ENCODE peak calls at places on chromosomes 3 and 15, in four cellular contexts. One of them, this sample, is unnamed.

GRCh38 chr3:189275182-189275581 is 103.4 kb downstream of the TPRG1 start:
- DNase-seq in esophagus squamous epithelium: no peak
- DNase-seq in fibroblast of lung: no peak
- DNase-seq in adrenal gland: no peak
- DNase-seq in this sample: no peak

GRCh38 chr3:106610362-106610997 is 741.7 kb upstream of the CBLB start:
- DNase-seq in esophagus squamous epithelium: no peak
- DNase-seq in fibroblast of lung: peak; percentile 34
- DNase-seq in adrenal gland: no peak
- DNase-seq in this sample: no peak

GRCh38 chr15:99564221-99565030 is 1.4 kb upstream of the MEF2A start:
- DNase-seq in esophagus squamous epithelium: no peak
- DNase-seq in fibroblast of lung: peak; percentile 27
- DNase-seq in adrenal gland: peak; percentile 78
- DNase-seq in this sample: no peak

GRCh38 chr3:45479627-45480026 is 91.3 kb downstream of the LARS2 start:
- DNase-seq in esophagus squamous epithelium: no peak
- DNase-seq in fibroblast of lung: peak; percentile 33
- DNase-seq in adrenal gland: no peak
- DNase-seq in this sample: no peak

GRCh38 chr3:44467241-44467640 is 10.2 kb downstream of the ZNF445 start:
- DNase-seq in esophagus squamous epithelium: no peak
- DNase-seq in fibroblast of lung: no peak
- DNase-seq in adrenal gland: no peak
- DNase-seq in this sample: no peak

GRCh38 chr3:191330309-191330712 is at the start of gene UTS2B:
- DNase-seq in esophagus squamous epithelium: no peak
- DNase-seq in fibroblast of lung: peak; percentile 83
- DNase-seq in adrenal gland: no peak
- DNase-seq in this sample: no peak

GRCh38 chr3:126447456-126448106 is 28.1 kb downstream of the ZXDC start:
- DNase-seq in esophagus squamous epithelium: no peak
- DNase-seq in fibroblast of lung: peak; percentile 51
- DNase-seq in adrenal gland: peak; percentile 44
- DNase-seq in this sample: no peak

GRCh38 chr3:171175840-171176239 is 149.3 kb upstream of the SLC2A2 start:
- DNase-seq in esophagus squamous epithelium: no peak
- DNase-seq in fibroblast of lung: peak; percentile 78
- DNase-seq in adrenal gland: no peak
- DNase-seq in this sample: no peak

GRCh38 chr15:70491183-70491621 is 272.2 kb downstream of the UACA start:
- DNase-seq in esophagus squamous epithelium: no peak
- DNase-seq in fibroblast of lung: peak; percentile 50
- DNase-seq in adrenal gland: no peak
- DNase-seq in this sample: no peak

GRCh38 chr3:55718475-55718874 is 231.4 kb upstream of the WNT5A start:
- DNase-seq in esophagus squamous epithelium: no peak
- DNase-seq in fibroblast of lung: peak; percentile 12
- DNase-seq in adrenal gland: no peak
- DNase-seq in this sample: no peak

GRCh38 chr15:48331796-48332641 is 790 bp downstream of the DUT start:
- DNase-seq in esophagus squamous epithelium: peak; percentile 55
- DNase-seq in fibroblast of lung: no peak
- DNase-seq in adrenal gland: peak; percentile 69
- DNase-seq in this sample: peak; percentile 59

GRCh38 chr3:157097198-157097597 is 62.7 kb downstream of the CCNL1 start:
- DNase-seq in esophagus squamous epithelium: no peak
- DNase-seq in fibroblast of lung: no peak
- DNase-seq in adrenal gland: peak; percentile 54
- DNase-seq in this sample: no peak

GRCh38 chr3:58434990-58435389 is 1.4 kb upstream of the PDHB start:
- DNase-seq in esophagus squamous epithelium: no peak
- DNase-seq in fibroblast of lung: peak; percentile 57
- DNase-seq in adrenal gland: no peak
- DNase-seq in this sample: no peak

GRCh38 chr15:89839424-89839823 is 24.8 kb upstream of the ANPEP start:
- DNase-seq in esophagus squamous epithelium: no peak
- DNase-seq in fibroblast of lung: no peak
- DNase-seq in adrenal gland: no peak
- DNase-seq in this sample: no peak

GRCh38 chr3:88005066-88005465 is 53.7 kb downstream of the CGGBP1 start:
- DNase-seq in esophagus squamous epithelium: no peak
- DNase-seq in fibroblast of lung: peak; percentile 58
- DNase-seq in adrenal gland: no peak
- DNase-seq in this sample: no peak

GRCh38 chr15:35055416-35056105 is 29.5 kb downstream of the NANOGP8 start:
- DNase-seq in esophagus squamous epithelium: no peak
- DNase-seq in fibroblast of lung: no peak
- DNase-seq in adrenal gland: no peak
- DNase-seq in this sample: no peak

GRCh38 chr3:22887664-22888291 is 315.3 kb upstream of the UBE2E2 start:
- DNase-seq in esophagus squamous epithelium: no peak
- DNase-seq in fibroblast of lung: peak; percentile 61
- DNase-seq in adrenal gland: peak; percentile 54
- DNase-seq in this sample: no peak

GRCh38 chr3:138009476-138010272 is at the start of gene CLDN18:
- DNase-seq in esophagus squamous epithelium: no peak
- DNase-seq in fibroblast of lung: no peak
- DNase-seq in adrenal gland: no peak
- DNase-seq in this sample: no peak

GRCh38 chr3:52086939-52087675 is 30.7 kb upstream of the DUSP7 start:
- DNase-seq in esophagus squamous epithelium: no peak
- DNase-seq in fibroblast of lung: no peak
- DNase-seq in adrenal gland: no peak
- DNase-seq in this sample: no peak

GRCh38 chr15:58269455-58270414 is 131.6 kb downstream of the AQP9 start:
- DNase-seq in esophagus squamous epithelium: no peak
- DNase-seq in fibroblast of lung: peak; percentile 74
- DNase-seq in adrenal gland: no peak
- DNase-seq in this sample: peak; percentile 17

GRCh38 chr3:17494117-17494809 is 248.2 kb downstream of the TBC1D5 start:
- DNase-seq in esophagus squamous epithelium: no peak
- DNase-seq in fibroblast of lung: no peak
- DNase-seq in adrenal gland: no peak
- DNase-seq in this sample: no peak

GRCh38 chr15:40155270-40155910 is 5.5 kb upstream of the BUB1B start:
- DNase-seq in esophagus squamous epithelium: no peak
- DNase-seq in fibroblast of lung: no peak
- DNase-seq in adrenal gland: no peak
- DNase-seq in this sample: no peak

GRCh38 chr3:185797993-185798830 is 26.6 kb downstream of the IGF2BP2 start:
- DNase-seq in esophagus squamous epithelium: no peak
- DNase-seq in fibroblast of lung: no peak
- DNase-seq in adrenal gland: no peak
- DNase-seq in this sample: no peak

GRCh38 chr3:111714305-111714704 is 119.2 kb upstream of the ZBED2 start:
- DNase-seq in esophagus squamous epithelium: no peak
- DNase-seq in fibroblast of lung: no peak
- DNase-seq in adrenal gland: no peak
- DNase-seq in this sample: no peak

DNA sequence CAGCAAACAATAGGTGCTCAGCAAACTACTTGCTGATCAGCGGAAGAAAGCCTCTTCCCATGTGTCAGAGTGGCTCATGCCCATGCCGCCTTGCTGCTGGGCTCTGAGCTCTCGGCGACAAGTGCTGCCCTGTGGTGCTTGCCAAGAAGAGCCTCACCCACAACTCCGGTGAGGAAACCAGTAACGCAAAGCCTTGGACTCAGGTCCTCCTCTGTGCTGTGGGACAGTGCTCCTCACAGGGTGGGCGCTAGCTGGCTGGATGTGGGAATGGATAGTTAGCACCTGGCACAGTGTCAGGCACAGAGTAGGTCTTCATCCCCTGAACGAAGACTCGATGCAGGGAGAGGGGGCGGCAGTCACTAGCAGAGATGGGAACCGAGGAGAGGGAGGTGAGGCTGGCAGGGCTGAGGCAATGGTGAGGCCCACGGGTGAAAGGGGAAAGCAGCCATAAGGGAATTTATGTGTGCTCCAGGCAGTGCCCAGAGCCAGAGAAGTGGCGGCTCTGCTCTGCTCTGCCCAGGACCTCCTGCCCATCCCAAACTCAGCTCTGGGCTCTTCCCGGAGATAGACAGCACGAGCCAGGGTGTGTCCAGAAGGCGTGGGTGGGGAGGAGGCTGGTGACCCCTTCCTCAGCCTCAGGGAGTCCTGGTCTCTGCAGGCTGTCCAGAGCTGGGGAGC is 55.7 kb downstream of the IQSEC1 start:
- DNase-seq in esophagus squamous epithelium: no peak
- DNase-seq in fibroblast of lung: no peak
- DNase-seq in adrenal gland: no peak
- DNase-seq in this sample: no peak
- H3K4me1 ChIP-seq in esophagus squamous epithelium: peaks cover 68% of the 10 kb centered on the region
- H3K4me1 ChIP-seq in fibroblast of lung: peaks cover 10% of the 10 kb centered on the region
- H3K4me1 ChIP-seq in adrenal gland: peaks cover 70% of the 10 kb centered on the region
- H3K4me1 ChIP-seq in this sample: peaks cover 46% of the 10 kb centered on the region

GRCh38 chr3:144241381-144241780 is 269.8 kb downstream of the DIPK2A start:
- DNase-seq in esophagus squamous epithelium: no peak
- DNase-seq in fibroblast of lung: no peak
- DNase-seq in adrenal gland: no peak
- DNase-seq in this sample: no peak

GRCh38 chr3:144242797-144243196 is 271.2 kb downstream of the DIPK2A start:
- DNase-seq in esophagus squamous epithelium: no peak
- DNase-seq in fibroblast of lung: no peak
- DNase-seq in adrenal gland: no peak
- DNase-seq in this sample: no peak

GRCh38 chr3:144235489-144235888 is 263.9 kb downstream of the DIPK2A start:
- DNase-seq in esophagus squamous epithelium: no peak
- DNase-seq in fibroblast of lung: no peak
- DNase-seq in adrenal gland: no peak
- DNase-seq in this sample: no peak

DNA sequence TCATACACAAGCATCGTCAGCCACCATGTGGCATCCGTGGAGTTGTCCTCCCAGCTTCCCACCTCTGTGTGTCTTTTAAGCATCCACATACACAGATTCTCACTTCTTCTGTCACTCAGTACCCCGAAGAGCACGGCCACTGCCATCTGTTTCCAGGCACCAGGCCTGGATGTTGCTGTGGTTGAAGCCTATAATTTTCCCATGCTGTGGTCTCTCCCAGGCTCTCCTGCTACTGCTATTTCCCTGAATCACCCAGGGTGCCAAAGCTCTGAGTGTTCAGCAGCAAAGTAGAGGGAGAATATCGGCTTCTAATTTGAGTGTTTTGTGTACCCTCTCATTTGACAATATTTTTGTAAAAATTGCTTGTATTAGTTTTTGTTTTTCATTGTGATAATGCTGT is 265.7 kb downstream of the DIPK2A start:
- DNase-seq in esophagus squamous epithelium: no peak
- DNase-seq in fibroblast of lung: no peak
- DNase-seq in adrenal gland: no peak
- DNase-seq in this sample: no peak
- H3K27ac ChIP-seq in esophagus squamous epithelium: no peak overlapping the region
- H3K27ac ChIP-seq in fibroblast of lung: no peak overlapping the region
- H3K27ac ChIP-seq in adrenal gland: no peak overlapping the region
- H3K27ac ChIP-seq in this sample: no peak overlapping the region

GRCh38 chr15:98425173-98425572 is 223.2 kb upstream of the IGF1R start:
- DNase-seq in esophagus squamous epithelium: no peak
- DNase-seq in fibroblast of lung: no peak
- DNase-seq in adrenal gland: no peak
- DNase-seq in this sample: no peak

GRCh38 chr15:98433302-98433701 is 215.0 kb upstream of the IGF1R start:
- DNase-seq in esophagus squamous epithelium: no peak
- DNase-seq in fibroblast of lung: no peak
- DNase-seq in adrenal gland: no peak
- DNase-seq in this sample: no peak

GRCh38 chr15:98433856-98434255 is 214.5 kb upstream of the IGF1R start:
- DNase-seq in esophagus squamous epithelium: no peak
- DNase-seq in fibroblast of lung: no peak
- DNase-seq in adrenal gland: peak; percentile 24
- DNase-seq in this sample: no peak

GRCh38 chr15:98431171-98431570 is 217.2 kb upstream of the IGF1R start:
- DNase-seq in esophagus squamous epithelium: no peak
- DNase-seq in fibroblast of lung: no peak
- DNase-seq in adrenal gland: no peak
- DNase-seq in this sample: no peak

DNA sequence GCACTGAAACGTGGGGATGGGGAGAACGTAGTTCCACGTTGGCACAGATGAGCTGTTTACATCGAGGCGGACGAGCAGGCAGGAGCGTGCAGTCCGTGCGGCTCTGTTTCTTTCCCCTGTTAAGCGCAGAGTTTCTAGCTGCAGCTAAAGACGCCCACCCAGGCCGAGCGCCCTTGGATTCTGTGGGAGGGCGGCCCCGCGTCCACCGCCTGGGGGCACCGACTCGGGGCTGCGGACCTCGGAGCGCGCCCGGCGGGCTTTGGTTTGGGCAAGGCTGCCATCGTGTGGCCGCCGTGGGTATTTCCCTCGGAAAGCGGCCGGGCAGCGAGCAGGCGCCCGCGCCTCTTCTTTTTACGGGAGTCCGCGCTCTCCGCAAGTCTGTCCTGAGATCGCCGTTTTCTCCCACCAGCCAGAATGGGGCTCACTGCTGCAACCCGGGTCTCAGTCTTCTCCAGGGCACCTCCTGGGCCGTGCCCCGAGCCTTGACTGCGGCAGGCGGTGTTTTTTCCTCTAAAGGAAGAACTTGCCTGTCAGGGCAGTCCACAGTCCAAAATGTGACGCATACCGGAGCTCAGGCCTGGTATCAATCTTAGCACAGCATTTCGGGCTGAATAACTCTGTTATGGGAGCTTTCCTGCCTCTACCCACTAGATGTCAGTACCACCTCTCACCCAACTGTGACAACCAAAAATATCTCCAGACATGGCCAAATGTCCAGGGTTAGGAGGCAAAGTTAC is 219.9 kb upstream of the IGF1R start:
- DNase-seq in esophagus squamous epithelium: no peak
- DNase-seq in fibroblast of lung: peak; percentile 69
- DNase-seq in adrenal gland: peak; percentile 79
- DNase-seq in this sample: peak; percentile 61
- TF ChIP-seq CTCF in esophagus squamous epithelium: peak; percentile 67
- TF ChIP-seq CTCF in fibroblast of lung: peak; percentile 67
- TF ChIP-seq CTCF in adrenal gland: peak; percentile 53
- TF ChIP-seq CTCF in this sample: peak; percentile 86

DNA sequence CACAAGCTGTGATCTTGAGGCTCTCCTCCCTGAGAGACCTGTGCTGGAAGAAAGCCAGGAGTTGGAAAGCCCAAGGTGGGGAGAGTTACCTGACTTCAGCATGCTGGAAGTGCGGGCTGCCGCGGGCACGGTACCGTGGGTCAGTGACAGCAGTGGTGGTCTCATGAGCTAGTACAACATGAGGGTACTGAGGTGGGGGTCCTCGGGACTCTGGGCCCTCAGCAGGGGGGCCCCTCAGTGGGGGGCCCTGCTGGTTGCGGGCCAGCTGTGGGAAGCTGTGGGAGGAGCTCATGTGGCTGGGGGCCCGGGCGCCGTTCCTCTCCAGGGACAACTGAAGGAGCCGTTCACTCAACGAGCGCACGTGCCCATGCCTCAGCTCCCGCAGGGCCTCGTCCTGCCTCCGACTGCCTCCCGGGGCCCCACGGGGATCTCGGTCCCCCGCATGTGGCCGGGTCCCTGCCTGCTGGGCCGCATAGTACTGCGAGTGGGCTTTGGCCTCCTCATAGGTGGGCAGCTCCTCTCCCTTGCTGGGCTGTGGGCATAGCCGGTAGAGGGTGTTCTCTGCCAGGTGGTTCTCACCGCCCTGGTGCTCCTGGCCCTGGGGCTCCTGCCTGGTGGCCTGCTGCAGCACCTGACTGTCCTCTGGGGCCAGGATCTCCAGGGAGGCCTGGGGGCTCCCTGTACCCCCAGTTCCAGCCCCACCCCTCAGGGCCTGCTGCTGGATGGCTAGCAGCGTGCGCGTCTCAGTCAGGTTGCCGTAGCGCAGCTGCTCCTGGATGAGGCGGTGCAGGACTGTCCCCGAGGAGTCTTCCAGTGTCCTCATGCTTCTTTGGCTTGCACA is 3.4 kb downstream of the AMOTL2 start:
- DNase-seq in esophagus squamous epithelium: no peak
- DNase-seq in fibroblast of lung: no peak
- DNase-seq in adrenal gland: no peak
- DNase-seq in this sample: no peak
- H3K4me1 ChIP-seq in esophagus squamous epithelium: peaks cover 93% of the 10 kb centered on the region
- H3K4me1 ChIP-seq in fibroblast of lung: peaks cover 59% of the 10 kb centered on the region
- H3K4me1 ChIP-seq in adrenal gland: peaks cover 40% of the 10 kb centered on the region
- H3K4me1 ChIP-seq in this sample: peaks cover 6% of the 10 kb centered on the region

This sample was measured in CD8-positive, alpha-beta T cell.